ENCODE peak calls at places on chromosomes 6 and 20, in ten cellular contexts. E is endothelial cell of umbilical vein; Y is fibroblast of pulmonary artery; P is PC-3; A is tibial nerve; C is cardiac muscle cell; F is psoas muscle; I is PC-9; B is testis; N is CD8-positive, alpha-beta T cell. X is an unnamed sample.

GRCh38 chr20:22667198-22667597 is 82.8 kb upstream of the FOXA2 start:
- DNase-seq in I (no peak), C (no peak), F (no peak), E (no peak), B (no peak), Y (no peak), P (no peak), N (no peak), A (no peak), X (no peak)

GRCh38 chr20:62815066-62815991 is 1.5 kb upstream of the COL9A3 start:
- DNase-seq in F (no peak), C (peak), N (no peak), B (no peak), I (peak), Y (peak), P (peak), A (peak), E (no peak), X (no peak)

GRCh38 chr20:4043329-4043728 is 28.0 kb upstream of the RNF24 start:
- DNase-seq in N (no peak), C (no peak), P (no peak), Y (no peak), F (no peak), I (no peak), E (no peak), B (no peak), A (no peak), X (no peak)

GRCh38 chr6:106254636-106255035 is 70.9 kb downstream of the ATG5 start:
- DNase-seq in F (no peak), C (peak), A (no peak), B (no peak), I (no peak), E (no peak), P (peak), N (no peak), Y (peak), X (no peak)

GRCh38 chr20:58393299-58393698 is 4.3 kb downstream of the VAPB start:
- DNase-seq in P (no peak), E (no peak), A (no peak), Y (no peak), C (no peak), B (no peak), N (no peak), F (no peak), I (no peak), X (no peak)

GRCh38 chr6:5398530-5398929 is 137.2 kb downstream of the FARS2 start:
- DNase-seq in C (peak), P (peak), N (no peak), I (no peak), E (peak), A (no peak), Y (peak), F (no peak), B (no peak), X (no peak)

GRCh38 chr20:18048191-18048590 is 9.5 kb downstream of the OVOL2 start:
- DNase-seq in N (no peak), P (no peak), C (no peak), F (no peak), E (no peak), I (no peak), A (no peak), B (no peak), Y (no peak), X (no peak)

GRCh38 chr6:169224185-169224695 is 29.4 kb downstream of the THBS2 start:
- DNase-seq in Y (peak), N (no peak), P (no peak), C (no peak), B (peak), E (no peak), F (no peak), A (no peak), I (no peak), X (no peak)

GRCh38 chr6:106145741-106146227 is 59.6 kb downstream of the PRDM1 start:
- DNase-seq in A (no peak), N (no peak), I (no peak), F (no peak), C (no peak), B (no peak), E (no peak), P (peak), Y (no peak), X (no peak)

GRCh38 chr6:148345176-148345575 is 2.5 kb downstream of the SASH1 start:
- DNase-seq in Y (no peak), E (peak), A (no peak), I (no peak), B (no peak), N (no peak), C (peak), F (no peak), P (no peak), X (peak)

GRCh38 chr20:39338977-39339376 is 376.8 kb downstream of the DHX35 start:
- DNase-seq in B (no peak), Y (no peak), N (no peak), F (no peak), C (no peak), I (no peak), A (no peak), P (no peak), E (no peak), X (no peak)

GRCh38 chr20:1844723-1845523 is 50.3 kb upstream of the SIRPA start:
- DNase-seq in F (peak), N (no peak), P (no peak), E (peak), Y (peak), B (peak), C (no peak), I (no peak), A (peak), X (no peak)

GRCh38 chr20:43309266-43309665 is 119.6 kb upstream of the PTPRT start:
- DNase-seq in P (no peak), Y (no peak), C (no peak), E (no peak), B (no peak), F (no peak), A (no peak), N (no peak), I (no peak), X (no peak)

GRCh38 chr6:72616406-72617015 is 5.4 kb upstream of the KCNQ5 start:
- DNase-seq in C (peak), N (no peak), F (no peak), P (peak), B (no peak), E (peak), A (no peak), I (no peak), Y (peak), X (no peak)

GRCh38 chr20:14055127-14055742 is 59.9 kb downstream of the MACROD2 start:
- DNase-seq in E (peak), C (peak), A (no peak), P (peak), I (peak), F (no peak), B (peak), N (no peak), Y (peak), X (peak)

GRCh38 chr6:170208171-170208601 is 82.7 kb downstream of the DLL1 start:
- DNase-seq in E (no peak), B (no peak), N (peak), A (no peak), P (no peak), F (no peak), I (no peak), Y (no peak), C (no peak), X (no peak)

GRCh38 chr20:61539706-61540360 is 287.8 kb downstream of the CDH4 start:
- DNase-seq in A (no peak), F (no peak), Y (no peak), C (no peak), I (no peak), E (no peak), P (no peak), N (no peak), B (no peak), X (no peak)

GRCh38 chr6:36216559-36216958 is 20.0 kb downstream of the BRPF3 start:
- DNase-seq in B (no peak), C (no peak), P (peak), I (no peak), Y (peak), F (no peak), A (no peak), E (peak), N (no peak), X (no peak)

GRCh38 chr6:162361168-162361567 is 366.4 kb downstream of the PRKN start:
- DNase-seq in E (no peak), A (no peak), Y (no peak), F (no peak), N (no peak), C (peak), B (no peak), P (no peak), I (no peak), X (no peak)

GRCh38 chr6:345747-346388 is 45.7 kb upstream of the IRF4 start:
- DNase-seq in Y (peak), B (peak), C (no peak), F (no peak), P (no peak), I (no peak), A (no peak), E (no peak), N (no peak), X (no peak)

GRCh38 chr6:83505376-83505775 is 7.0 kb upstream of the PRSS35 start:
- DNase-seq in Y (no peak), F (no peak), I (no peak), N (no peak), C (no peak), A (no peak), B (peak), P (no peak), E (no peak), X (no peak)

GRCh38 chr20:43925786-43926185 is 11.1 kb downstream of the TOX2 start:
- DNase-seq in B (peak), Y (peak), E (peak), A (no peak), C (no peak), N (peak), P (peak), I (no peak), F (no peak), X (no peak)

GRCh38 chr20:40156600-40157307 is 532.3 kb downstream of the MAFB start:
- DNase-seq in F (no peak), A (no peak), Y (no peak), C (no peak), P (no peak), I (no peak), E (no peak), N (no peak), B (no peak), X (no peak)

GRCh38 chr20:40880063-40880715 is 148.4 kb upstream of the TOP1 start:
- DNase-seq in P (peak), C (no peak), A (no peak), B (no peak), I (no peak), E (no peak), Y (no peak), N (no peak), F (no peak), X (no peak)

GRCh38 chr6:88813045-88813444 is 150.4 kb downstream of the RNGTT start:
- DNase-seq in F (no peak), P (no peak), Y (no peak), B (no peak), I (no peak), A (no peak), C (no peak), E (no peak), N (no peak), X (no peak)

GRCh38 chr6:66032626-66033025 is 325.6 kb upstream of the EYS start:
- DNase-seq in C (no peak), A (no peak), Y (no peak), I (no peak), F (no peak), B (no peak), E (no peak), P (no peak), N (no peak), X (no peak)

GRCh38 chr6:80021591-80021990 is 17.1 kb downstream of the TTK start:
- DNase-seq in Y (no peak), C (no peak), A (no peak), N (no peak), E (no peak), B (no peak), I (no peak), P (no peak), F (no peak), X (no peak)

GRCh38 chr20:44326391-44327159 is 10.3 kb upstream of the R3HDML start:
- DNase-seq in B (no peak), C (no peak), N (no peak), Y (no peak), P (no peak), I (no peak), A (no peak), E (no peak), F (no peak), X (no peak)

GRCh38 chr6:132130530-132131298 is 179.5 kb upstream of the CCN2 start:
- DNase-seq in E (peak), F (peak), B (peak), C (no peak), I (no peak), P (no peak), A (no peak), Y (peak), N (no peak), X (no peak)

GRCh38 chr20:8018928-8019177 is 708 bp downstream of the TMX4 start:
- DNase-seq in P (no peak), C (peak), B (no peak), E (no peak), Y (peak), F (no peak), N (no peak), I (no peak), A (no peak), X (no peak)

GRCh38 chr20:63054103-63054474 is 47.3 kb upstream of the BHLHE23 start:
- DNase-seq in P (no peak), F (no peak), I (no peak), N (no peak), E (no peak), A (no peak), Y (no peak), B (no peak), C (no peak), X (no peak)

GRCh38 chr20:32972181-32973076 is 31.8 kb downstream of the SUN5 start:
- DNase-seq in B (no peak), Y (no peak), I (no peak), E (peak), C (no peak), F (no peak), A (no peak), N (peak), P (no peak), X (no peak)

GRCh38 chr6:79421707-79422484 is 115.3 kb downstream of the LCA5 start:
- DNase-seq in N (no peak), C (peak), F (no peak), E (peak), I (peak), Y (peak), P (peak), B (peak), A (no peak), X (peak)

GRCh38 chr6:16472349-16473069 is 234.1 kb downstream of the GMPR start:
- DNase-seq in Y (peak), F (no peak), N (no peak), E (peak), C (peak), B (no peak), P (peak), I (no peak), A (no peak), X (no peak)

GRCh38 chr6:150352321-150353296 is 16.2 kb upstream of the IYD start:
- DNase-seq in C (no peak), Y (peak), A (no peak), E (no peak), N (no peak), F (no peak), I (peak), B (no peak), P (peak), X (no peak)

GRCh38 chr20:10079964-10080363 is 45.2 kb downstream of the ANKEF1 start:
- DNase-seq in I (no peak), B (no peak), F (no peak), A (no peak), Y (peak), P (peak), C (no peak), N (no peak), E (no peak), X (no peak)

GRCh38 chr6:140867336-140867735 is 1265.4 kb upstream of the GJE1 start:
- DNase-seq in A (no peak), Y (no peak), C (no peak), P (no peak), N (no peak), E (no peak), B (no peak), F (no peak), I (no peak), X (no peak)

GRCh38 chr20:46311719-46312074 is 3.4 kb upstream of the CDH22 start:
- DNase-seq in P (no peak), F (no peak), C (no peak), N (no peak), I (no peak), E (no peak), B (no peak), A (no peak), Y (no peak), X (no peak)

GRCh38 chr20:46315311-46315710 is 7.0 kb upstream of the CDH22 start:
- DNase-seq in Y (no peak), F (no peak), E (no peak), C (no peak), B (no peak), I (no peak), A (no peak), P (no peak), N (no peak), X (no peak)

GRCh38 chr20:46311039-46311650 is 2.8 kb upstream of the CDH22 start:
- DNase-seq in N (no peak), E (no peak), B (no peak), A (no peak), I (no peak), P (peak), Y (no peak), F (no peak), C (no peak), X (peak)

GRCh38 chr20:46312075-46312944 is 4.0 kb upstream of the CDH22 start:
- DNase-seq in N (no peak), E (no peak), B (peak), C (peak), P (no peak), A (no peak), I (no peak), Y (no peak), F (no peak), X (no peak)

DNA sequence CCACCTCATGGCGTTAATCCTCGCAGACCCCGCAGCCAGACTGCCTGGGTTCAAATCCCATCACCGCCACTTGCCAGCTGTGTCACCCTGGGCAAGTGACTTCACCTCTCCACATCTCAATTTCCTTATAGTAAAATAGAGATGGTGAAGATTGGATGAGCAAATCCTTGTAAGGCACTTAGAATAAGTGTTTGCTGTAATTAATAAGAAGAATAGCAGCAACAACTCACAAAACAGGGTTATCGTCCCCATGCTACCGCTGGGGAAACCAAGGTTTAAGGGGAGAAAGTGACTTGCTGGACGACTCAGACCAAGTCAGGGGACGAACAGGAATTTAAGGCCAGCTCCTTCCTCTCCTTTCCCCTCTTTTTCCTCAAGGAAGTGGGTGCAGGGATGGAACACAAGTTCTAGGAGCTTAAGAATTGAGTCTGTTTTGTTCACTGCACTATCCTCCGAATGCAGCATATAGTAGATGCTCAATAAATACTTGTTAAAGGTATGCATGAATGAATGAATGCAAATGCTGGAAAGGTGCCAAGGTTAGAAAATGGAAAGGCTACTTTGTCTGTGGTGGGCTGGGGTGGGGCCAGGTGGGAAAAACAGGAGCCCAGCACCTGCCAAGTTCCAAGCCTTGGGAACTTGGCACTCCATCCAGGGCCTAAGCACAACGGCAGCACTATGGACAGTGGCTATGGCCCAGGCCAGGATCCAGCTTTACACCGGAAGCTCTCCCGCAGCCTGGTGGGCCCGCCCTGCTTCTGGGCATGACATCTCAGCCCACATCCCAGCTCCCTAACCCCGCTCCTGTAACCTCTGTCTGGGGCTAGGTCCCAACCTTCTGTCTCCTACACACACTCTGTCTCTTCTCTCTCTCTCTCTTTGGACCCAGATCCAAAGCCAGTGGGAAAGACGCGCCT is 4.9 kb upstream of the CDH22 start:
- DNase-seq in N (no peak), Y (no peak), C (no peak), I (no peak), A (no peak), E (no peak), P (no peak), B (no peak), F (no peak), X (no peak)
- H3K4me3 ChIP-seq in N (no peak), Y (no peak), C (peak), I (no peak), A (no peak), E (no peak), P (no peak), B (peak), F (no peak), X (no peak)

GRCh38 chr20:237479-237878 is 10.4 kb downstream of the DEFB129 start:
- DNase-seq in C (no peak), Y (no peak), N (no peak), E (no peak), P (no peak), F (no peak), B (no peak), A (no peak), I (no peak), X (no peak)

GRCh38 chr20:237918-238317 is 10.9 kb downstream of the DEFB129 start:
- DNase-seq in B (no peak), E (no peak), A (no peak), Y (no peak), I (no peak), F (no peak), N (no peak), C (no peak), P (no peak), X (no peak)

GRCh38 chr20:235891-236290 is 8.8 kb downstream of the DEFB129 start:
- DNase-seq in F (no peak), E (peak), C (no peak), I (no peak), N (no peak), B (peak), Y (peak), P (peak), A (no peak), X (peak)
- TF ChIP-seq CTCF in F (no peak), E (no peak), C (peak), I (no peak), N (no peak), B (no peak), Y (no peak), P (peak), A (no peak), X (peak)

GRCh38 chr6:144008501-144009245 is 614 bp upstream of the PLAGL1 start:
- DNase-seq in Y (peak), P (peak), E (no peak), F (no peak), A (no peak), B (peak), I (no peak), C (peak), N (no peak), X (no peak)
- H3K4me3 ChIP-seq in Y (peak), P (peak), E (no peak), F (peak), A (no peak), B (peak), I (peak), C (peak), N (peak), X (no peak)

GRCh38 chr6:160756021-160756420 is 54.0 kb downstream of the PLG start:
- DNase-seq in A (no peak), F (no peak), N (no peak), I (no peak), B (no peak), Y (no peak), C (no peak), P (no peak), E (no peak), X (no peak)

GRCh38 chr6:160755168-160755567 is 53.1 kb downstream of the PLG start:
- DNase-seq in A (no peak), E (no peak), C (peak), B (no peak), Y (no peak), I (no peak), N (no peak), F (no peak), P (no peak), X (no peak)

DNA sequence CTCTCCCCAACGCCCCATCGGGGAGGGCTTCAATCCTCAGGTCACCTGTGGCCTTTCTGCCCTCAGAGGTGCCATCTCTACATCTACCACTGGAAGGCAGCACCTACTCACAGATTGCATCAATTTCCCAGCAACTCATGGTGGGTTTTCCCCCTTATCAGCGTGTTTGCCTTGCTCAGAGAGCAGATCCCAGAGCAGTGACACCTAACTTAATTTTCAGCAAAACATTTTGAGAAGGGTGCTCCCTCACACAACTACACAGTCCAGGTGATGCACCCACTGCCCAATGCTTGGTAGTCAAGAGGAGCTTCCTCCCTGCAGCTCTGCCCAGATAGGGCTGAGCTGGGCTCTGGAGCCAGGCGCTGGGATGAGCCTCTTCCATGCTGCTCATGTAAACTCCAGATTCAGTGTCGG is 48.2 kb downstream of the PLG start:
- DNase-seq in F (no peak), E (no peak), N (no peak), B (no peak), I (no peak), A (no peak), C (peak), Y (no peak), P (peak), X (peak)
- TF ChIP-seq CTCF in F (no peak), E (no peak), N (no peak), B (no peak), I (peak), A (peak), C (no peak), Y (no peak), P (peak), X (peak)

GRCh38 chr6:42441059-42441471 is 10.7 kb downstream of the TRERF1 start:
- DNase-seq in A (no peak), N (no peak), B (peak), E (no peak), Y (peak), C (no peak), I (no peak), F (no peak), P (no peak), X (no peak)
- H3K4me3 ChIP-seq in A (no peak), N (no peak), B (no peak), E (no peak), Y (peak), C (no peak), I (no peak), F (no peak), P (no peak), X (no peak)

GRCh38 chr6:46903175-46903574 is 18.6 kb downstream of the ADGRF5 start:
- DNase-seq in P (no peak), I (no peak), N (no peak), Y (no peak), B (no peak), C (peak), A (no peak), E (no peak), F (no peak), X (no peak)
- TF ChIP-seq CTCF in P (peak), I (no peak), N (no peak), Y (no peak), B (no peak), C (no peak), A (no peak), E (no peak), F (no peak), X (no peak)

X was measured in LNCaP clone FGC.